ENCODE peak calls at places on chromosomes 4 and X, in six cellular contexts. V is adipocyte, Y is DMS 273 treated with DMSO at 0.1 percent for 48 hours, S is head of caudate nucleus, W is upper lobe of right lung, X is T-helper 2 cell. L is an unnamed sample.

GRCh38 chr4:93199492-93199891 is 629.1 kb upstream of the ATOH1 start:
- DNase-seq in V (peak), W (no peak), S (no peak), X (no peak), Y (peak), L (no peak)

GRCh38 chrX:137916090-137916746 is 350.3 kb downstream of the ZIC3 start:
- DNase-seq in V (no peak), X (no peak), S (no peak), Y (peak), W (no peak), L (no peak)

GRCh38 chr4:39083164-39083563 is 21.1 kb downstream of the KLHL5 start:
- DNase-seq in X (no peak), Y (no peak), W (no peak), S (no peak), V (peak), L (no peak)

GRCh38 chrX:150935466-150935865 is 37.0 kb upstream of the CD99L2 start:
- DNase-seq in W (no peak), Y (peak), V (peak), X (no peak), S (no peak), L (no peak)

GRCh38 chr4:111066001-111066400 is 443.1 kb upstream of the PITX2 start:
- DNase-seq in X (no peak), S (no peak), V (no peak), Y (no peak), W (no peak), L (no peak)

GRCh38 chrX:72016881-72017783 is 106.5 kb downstream of the NHSL2 start:
- DNase-seq in S (no peak), W (no peak), X (no peak), V (no peak), Y (no peak), L (no peak)

GRCh38 chr4:109967798-109968520 is 55.3 kb downstream of the EGF start:
- DNase-seq in S (no peak), X (no peak), Y (no peak), V (peak), W (no peak), L (no peak)

GRCh38 chr4:54525602-54526001 is 132.2 kb upstream of the KIT start:
- DNase-seq in X (no peak), Y (no peak), S (no peak), W (no peak), V (peak), L (no peak)

GRCh38 chr4:54400188-54400587 is 171.1 kb downstream of the PDGFRA start:
- DNase-seq in Y (no peak), S (no peak), V (no peak), W (no peak), X (no peak), L (no peak)

GRCh38 chr4:39036172-39036571 is 4.0 kb upstream of the TMEM156 start:
- DNase-seq in S (no peak), Y (no peak), V (no peak), X (no peak), W (no peak), L (no peak)

GRCh38 chrX:110803506-110803905 is 7.9 kb upstream of the CHRDL1 start:
- DNase-seq in Y (no peak), V (no peak), W (no peak), X (no peak), S (no peak), L (no peak)

GRCh38 chr4:177032341-177032740 is 239.6 kb upstream of the VEGFC start:
- DNase-seq in V (no peak), Y (no peak), S (no peak), W (no peak), X (no peak), L (no peak)

GRCh38 chr4:151948351-151949016 is 187.7 kb upstream of the GATB start:
- DNase-seq in S (no peak), X (no peak), W (no peak), Y (no peak), V (peak), L (no peak)

GRCh38 chrX:108437789-108438623 is at the start of gene COL4A6:
- DNase-seq in V (peak), W (peak), X (no peak), S (no peak), Y (no peak), L (no peak)

GRCh38 chrX:107684956-107685385 is 56.7 kb downstream of the PRPS1 start:
- DNase-seq in X (no peak), S (peak), V (no peak), Y (no peak), W (peak), L (no peak)

GRCh38 chr4:24559032-24559821 is 25.1 kb downstream of the DHX15 start:
- DNase-seq in V (no peak), X (no peak), S (no peak), W (no peak), Y (no peak), L (no peak)

GRCh38 chrX:26922278-26922677 is 540.9 kb downstream of the PPP4R3C start:
- DNase-seq in X (no peak), Y (no peak), S (no peak), W (no peak), V (no peak), L (no peak)

GRCh38 chr4:6767725-6768538 is 14.6 kb upstream of the KIAA0232 start:
- DNase-seq in W (peak), Y (no peak), S (no peak), X (no peak), V (no peak), L (no peak)

GRCh38 chr4:8532245-8532781 is 47.9 kb upstream of the GPR78 start:
- DNase-seq in W (no peak), S (no peak), X (no peak), V (no peak), Y (no peak), L (no peak)

GRCh38 chrX:38755319-38755718 is 45.9 kb upstream of the MID1IP1 start:
- DNase-seq in V (no peak), W (no peak), X (no peak), S (no peak), Y (no peak), L (no peak)

GRCh38 chrX:39438603-39439602 is 637.6 kb downstream of the MID1IP1 start:
- DNase-seq in S (no peak), W (no peak), X (no peak), Y (no peak), V (no peak), L (no peak)

GRCh38 chr4:41718907-41719306 is 29.6 kb downstream of the PHOX2B start:
- DNase-seq in W (no peak), X (no peak), Y (no peak), V (peak), S (no peak), L (no peak)

GRCh38 chr4:158541506-158541905 is 19.8 kb downstream of the RXFP1 start:
- DNase-seq in W (no peak), Y (no peak), S (no peak), V (no peak), X (no peak), L (no peak)

GRCh38 chrX:133215747-133216146 is 2.4 kb downstream of the TFDP3 start:
- DNase-seq in Y (no peak), S (no peak), V (peak), W (no peak), X (no peak), L (no peak)

GRCh38 chr4:95701500-95701899 is 138.4 kb upstream of the PDHA2 start:
- DNase-seq in S (no peak), W (no peak), V (peak), Y (no peak), X (no peak), L (no peak)

GRCh38 chr4:37928421-37928820 is 31.8 kb upstream of the PTTG2 start:
- DNase-seq in S (no peak), Y (no peak), V (no peak), X (no peak), W (no peak), L (no peak)

GRCh38 chr4:16032871-16033505 is 50.8 kb downstream of the PROM1 start:
- DNase-seq in X (no peak), Y (no peak), S (no peak), W (no peak), V (no peak), L (no peak)

GRCh38 chr4:82753725-82754410 is 44.7 kb downstream of the SCD5 start:
- DNase-seq in S (no peak), X (no peak), Y (peak), W (no peak), V (peak), L (no peak)

GRCh38 chrX:123881330-123881729 is 21.5 kb downstream of the XIAP start:
- DNase-seq in Y (no peak), X (no peak), V (no peak), W (no peak), S (no peak), L (no peak)

GRCh38 chr4:86895692-86896488 is 3.7 kb upstream of the C4orf36 start:
- DNase-seq in W (no peak), Y (peak), S (no peak), X (no peak), V (peak), L (no peak)

GRCh38 chrX:70087857-70088256 is 25.6 kb downstream of the OTUD6A start:
- DNase-seq in X (no peak), Y (peak), W (no peak), V (peak), S (no peak), L (no peak)

GRCh38 chrX:143437439-143437838 is 79.8 kb downstream of the SPANXN3 start:
- DNase-seq in V (no peak), Y (no peak), S (no peak), W (no peak), X (no peak), L (no peak)

GRCh38 chrX:12956704-12957541 is 18.0 kb upstream of the TMSB4X start:
- DNase-seq in W (no peak), Y (no peak), V (peak), X (peak), S (no peak), L (peak)

GRCh38 chr4:15149842-15150592 is 147.7 kb downstream of the CPEB2 start:
- DNase-seq in X (no peak), S (peak), W (peak), Y (no peak), V (peak), L (no peak)

GRCh38 chr4:82287720-82288119 is 86.1 kb downstream of the HNRNPD start:
- DNase-seq in W (no peak), S (no peak), V (no peak), X (no peak), Y (no peak), L (no peak)

GRCh38 chr4:119898211-119898610 is 168.4 kb downstream of the MAD2L1 start:
- DNase-seq in X (no peak), S (no peak), V (no peak), Y (no peak), W (no peak), L (no peak)

L was measured in T-helper 9 cell.